ENCODE peak calls at places on chromosomes 12 and 14, in ten cellular contexts. One of them, this sample, is unnamed.
A peak's percentile ranks its signal among the peaks of the same experiment; 100 is the strongest.

GRCh38 chr14:100904307-100905019 is 941 bp upstream of the RTL1 start:
- DNase-seq in DMS53: no peak
- DNase-seq in stimulated activated CD4-positive, alpha-beta T cell treated with anti-CD3 and anti-CD28 coated beads, Interleukin-2, amount 100 ng/mL, for 4 hours: no peak
- DNase-seq in activated T-cell treated with anti-CD3 and anti-CD28 coated beads for 24 hours: no peak
- DNase-seq in esophagus muscularis mucosa: no peak
- DNase-seq in germinal center: no peak
- DNase-seq in T-helper 2 cell: no peak
- DNase-seq in stimulated activated CD8-positive, alpha-beta memory T cell treated with anti-CD3 and anti-CD28 coated beads, Interleukin-15, amount 100 ng/mL, for 24 hours: no peak
- DNase-seq in WTC11: peak; percentile 75
- DNase-seq in A549: peak; percentile 34
- DNase-seq in this sample: no peak

GRCh38 chr12:47801904-47802246 is 17.8 kb downstream of the HDAC7 start:
- DNase-seq in stimulated activated CD8-positive, alpha-beta memory T cell treated with anti-CD3 and anti-CD28 coated beads, Interleukin-15, amount 100 ng/mL, for 24 hours: no peak
- DNase-seq in esophagus muscularis mucosa: no peak
- DNase-seq in DMS53: no peak
- DNase-seq in germinal center: no peak
- DNase-seq in T-helper 2 cell: no peak
- DNase-seq in activated T-cell treated with anti-CD3 and anti-CD28 coated beads for 24 hours: no peak
- DNase-seq in A549: no peak
- DNase-seq in stimulated activated CD4-positive, alpha-beta T cell treated with anti-CD3 and anti-CD28 coated beads, Interleukin-2, amount 100 ng/mL, for 4 hours: no peak
- DNase-seq in WTC11: no peak
- DNase-seq in this sample: no peak

GRCh38 chr14:62691613-62692489 is 353.4 kb downstream of the KCNH5 start:
- DNase-seq in A549: peak; percentile 96
- DNase-seq in germinal center: no peak
- DNase-seq in stimulated activated CD8-positive, alpha-beta memory T cell treated with anti-CD3 and anti-CD28 coated beads, Interleukin-15, amount 100 ng/mL, for 24 hours: no peak
- DNase-seq in activated T-cell treated with anti-CD3 and anti-CD28 coated beads for 24 hours: no peak
- DNase-seq in T-helper 2 cell: no peak
- DNase-seq in WTC11: no peak
- DNase-seq in stimulated activated CD4-positive, alpha-beta T cell treated with anti-CD3 and anti-CD28 coated beads, Interleukin-2, amount 100 ng/mL, for 4 hours: no peak
- DNase-seq in DMS53: peak; percentile 94
- DNase-seq in esophagus muscularis mucosa: no peak
- DNase-seq in this sample: no peak

GRCh38 chr12:92743026-92743425 is 40.2 kb downstream of the PLEKHG7 start:
- DNase-seq in stimulated activated CD4-positive, alpha-beta T cell treated with anti-CD3 and anti-CD28 coated beads, Interleukin-2, amount 100 ng/mL, for 4 hours: no peak
- DNase-seq in T-helper 2 cell: no peak
- DNase-seq in esophagus muscularis mucosa: peak; percentile 45
- DNase-seq in stimulated activated CD8-positive, alpha-beta memory T cell treated with anti-CD3 and anti-CD28 coated beads, Interleukin-15, amount 100 ng/mL, for 24 hours: no peak
- DNase-seq in activated T-cell treated with anti-CD3 and anti-CD28 coated beads for 24 hours: no peak
- DNase-seq in A549: no peak
- DNase-seq in WTC11: no peak
- DNase-seq in DMS53: no peak
- DNase-seq in germinal center: no peak
- DNase-seq in this sample: no peak

GRCh38 chr12:115398311-115398781 is 714.4 kb upstream of the TBX3 start:
- DNase-seq in germinal center: no peak
- DNase-seq in activated T-cell treated with anti-CD3 and anti-CD28 coated beads for 24 hours: no peak
- DNase-seq in stimulated activated CD4-positive, alpha-beta T cell treated with anti-CD3 and anti-CD28 coated beads, Interleukin-2, amount 100 ng/mL, for 4 hours: no peak
- DNase-seq in T-helper 2 cell: no peak
- DNase-seq in A549: peak; percentile 85
- DNase-seq in stimulated activated CD8-positive, alpha-beta memory T cell treated with anti-CD3 and anti-CD28 coated beads, Interleukin-15, amount 100 ng/mL, for 24 hours: no peak
- DNase-seq in DMS53: peak; percentile 16
- DNase-seq in WTC11: no peak
- DNase-seq in esophagus muscularis mucosa: peak; percentile 53
- DNase-seq in this sample: no peak

GRCh38 chr14:77799863-77800730 is at the start of gene ADCK1:
- DNase-seq in A549: peak; percentile 88
- DNase-seq in germinal center: peak; percentile 85
- DNase-seq in activated T-cell treated with anti-CD3 and anti-CD28 coated beads for 24 hours: peak; percentile 82
- DNase-seq in WTC11: peak; percentile 85
- DNase-seq in stimulated activated CD4-positive, alpha-beta T cell treated with anti-CD3 and anti-CD28 coated beads, Interleukin-2, amount 100 ng/mL, for 4 hours: peak; percentile 81
- DNase-seq in T-helper 2 cell: peak; percentile 77
- DNase-seq in stimulated activated CD8-positive, alpha-beta memory T cell treated with anti-CD3 and anti-CD28 coated beads, Interleukin-15, amount 100 ng/mL, for 24 hours: peak; percentile 80
- DNase-seq in esophagus muscularis mucosa: peak; percentile 97
- DNase-seq in DMS53: peak; percentile 91
- DNase-seq in this sample: peak; percentile 60

GRCh38 chr14:68458840-68459469 is 333.9 kb downstream of the ZFP36L1 start:
- DNase-seq in esophagus muscularis mucosa: no peak
- DNase-seq in stimulated activated CD8-positive, alpha-beta memory T cell treated with anti-CD3 and anti-CD28 coated beads, Interleukin-15, amount 100 ng/mL, for 24 hours: no peak
- DNase-seq in activated T-cell treated with anti-CD3 and anti-CD28 coated beads for 24 hours: no peak
- DNase-seq in WTC11: peak; percentile 15
- DNase-seq in stimulated activated CD4-positive, alpha-beta T cell treated with anti-CD3 and anti-CD28 coated beads, Interleukin-2, amount 100 ng/mL, for 4 hours: no peak
- DNase-seq in DMS53: peak; percentile 88
- DNase-seq in germinal center: no peak
- DNase-seq in A549: peak; percentile 100
- DNase-seq in T-helper 2 cell: no peak
- DNase-seq in this sample: no peak

GRCh38 chr14:22614240-22614799 is 16.2 kb downstream of the ABHD4 start:
- DNase-seq in WTC11: no peak
- DNase-seq in stimulated activated CD4-positive, alpha-beta T cell treated with anti-CD3 and anti-CD28 coated beads, Interleukin-2, amount 100 ng/mL, for 4 hours: no peak
- DNase-seq in esophagus muscularis mucosa: no peak
- DNase-seq in stimulated activated CD8-positive, alpha-beta memory T cell treated with anti-CD3 and anti-CD28 coated beads, Interleukin-15, amount 100 ng/mL, for 24 hours: no peak
- DNase-seq in germinal center: no peak
- DNase-seq in T-helper 2 cell: no peak
- DNase-seq in A549: peak; percentile 94
- DNase-seq in activated T-cell treated with anti-CD3 and anti-CD28 coated beads for 24 hours: no peak
- DNase-seq in DMS53: no peak
- DNase-seq in this sample: peak; percentile 76

GRCh38 chr12:95634622-95635621 is 83.6 kb upstream of the USP44 start:
- DNase-seq in WTC11: no peak
- DNase-seq in T-helper 2 cell: no peak
- DNase-seq in activated T-cell treated with anti-CD3 and anti-CD28 coated beads for 24 hours: no peak
- DNase-seq in germinal center: no peak
- DNase-seq in esophagus muscularis mucosa: no peak
- DNase-seq in stimulated activated CD8-positive, alpha-beta memory T cell treated with anti-CD3 and anti-CD28 coated beads, Interleukin-15, amount 100 ng/mL, for 24 hours: no peak
- DNase-seq in stimulated activated CD4-positive, alpha-beta T cell treated with anti-CD3 and anti-CD28 coated beads, Interleukin-2, amount 100 ng/mL, for 4 hours: no peak
- DNase-seq in DMS53: peak; percentile 86
- DNase-seq in A549: peak; percentile 80
- DNase-seq in this sample: no peak

GRCh38 chr12:102478416-102479098 is 1.8 kb downstream of the IGF1 start:
- DNase-seq in esophagus muscularis mucosa: no peak
- DNase-seq in WTC11: peak; percentile 17
- DNase-seq in germinal center: no peak
- DNase-seq in A549: no peak
- DNase-seq in activated T-cell treated with anti-CD3 and anti-CD28 coated beads for 24 hours: peak; percentile 3
- DNase-seq in T-helper 2 cell: no peak
- DNase-seq in stimulated activated CD8-positive, alpha-beta memory T cell treated with anti-CD3 and anti-CD28 coated beads, Interleukin-15, amount 100 ng/mL, for 24 hours: no peak
- DNase-seq in stimulated activated CD4-positive, alpha-beta T cell treated with anti-CD3 and anti-CD28 coated beads, Interleukin-2, amount 100 ng/mL, for 4 hours: no peak
- DNase-seq in DMS53: peak; percentile 81
- DNase-seq in this sample: no peak

GRCh38 chr12:253116-253831 is 9.4 kb downstream of the SLC6A13 start:
- DNase-seq in A549: no peak
- DNase-seq in activated T-cell treated with anti-CD3 and anti-CD28 coated beads for 24 hours: no peak
- DNase-seq in germinal center: no peak
- DNase-seq in stimulated activated CD8-positive, alpha-beta memory T cell treated with anti-CD3 and anti-CD28 coated beads, Interleukin-15, amount 100 ng/mL, for 24 hours: no peak
- DNase-seq in T-helper 2 cell: no peak
- DNase-seq in DMS53: no peak
- DNase-seq in esophagus muscularis mucosa: peak; percentile 91
- DNase-seq in WTC11: no peak
- DNase-seq in stimulated activated CD4-positive, alpha-beta T cell treated with anti-CD3 and anti-CD28 coated beads, Interleukin-2, amount 100 ng/mL, for 4 hours: no peak
- DNase-seq in this sample: no peak

GRCh38 chr12:51924551-51925399 is 17.5 kb downstream of the ACVRL1 start:
- DNase-seq in DMS53: no peak
- DNase-seq in esophagus muscularis mucosa: no peak
- DNase-seq in WTC11: no peak
- DNase-seq in germinal center: peak; percentile 30
- DNase-seq in T-helper 2 cell: no peak
- DNase-seq in stimulated activated CD4-positive, alpha-beta T cell treated with anti-CD3 and anti-CD28 coated beads, Interleukin-2, amount 100 ng/mL, for 4 hours: no peak
- DNase-seq in A549: no peak
- DNase-seq in stimulated activated CD8-positive, alpha-beta memory T cell treated with anti-CD3 and anti-CD28 coated beads, Interleukin-15, amount 100 ng/mL, for 24 hours: no peak
- DNase-seq in activated T-cell treated with anti-CD3 and anti-CD28 coated beads for 24 hours: no peak
- DNase-seq in this sample: no peak

GRCh38 chr12:1197264-1198018 is 206.4 kb downstream of the ERC1 start:
- DNase-seq in stimulated activated CD8-positive, alpha-beta memory T cell treated with anti-CD3 and anti-CD28 coated beads, Interleukin-15, amount 100 ng/mL, for 24 hours: no peak
- DNase-seq in esophagus muscularis mucosa: no peak
- DNase-seq in DMS53: peak; percentile 47
- DNase-seq in WTC11: no peak
- DNase-seq in germinal center: no peak
- DNase-seq in stimulated activated CD4-positive, alpha-beta T cell treated with anti-CD3 and anti-CD28 coated beads, Interleukin-2, amount 100 ng/mL, for 4 hours: no peak
- DNase-seq in A549: peak; percentile 38
- DNase-seq in T-helper 2 cell: no peak
- DNase-seq in activated T-cell treated with anti-CD3 and anti-CD28 coated beads for 24 hours: no peak
- DNase-seq in this sample: no peak

GRCh38 chr14:61110683-61111082 is 129.6 kb downstream of the SLC38A6 start:
- DNase-seq in WTC11: no peak
- DNase-seq in DMS53: no peak
- DNase-seq in stimulated activated CD4-positive, alpha-beta T cell treated with anti-CD3 and anti-CD28 coated beads, Interleukin-2, amount 100 ng/mL, for 4 hours: no peak
- DNase-seq in activated T-cell treated with anti-CD3 and anti-CD28 coated beads for 24 hours: no peak
- DNase-seq in germinal center: no peak
- DNase-seq in T-helper 2 cell: no peak
- DNase-seq in A549: no peak
- DNase-seq in stimulated activated CD8-positive, alpha-beta memory T cell treated with anti-CD3 and anti-CD28 coated beads, Interleukin-15, amount 100 ng/mL, for 24 hours: no peak
- DNase-seq in esophagus muscularis mucosa: peak; percentile 39
- DNase-seq in this sample: no peak

GRCh38 chr12:27221625-27222387 is 22.3 kb upstream of the STK38L start:
- DNase-seq in DMS53: no peak
- DNase-seq in activated T-cell treated with anti-CD3 and anti-CD28 coated beads for 24 hours: no peak
- DNase-seq in A549: no peak
- DNase-seq in T-helper 2 cell: no peak
- DNase-seq in WTC11: no peak
- DNase-seq in germinal center: peak; percentile 29
- DNase-seq in stimulated activated CD4-positive, alpha-beta T cell treated with anti-CD3 and anti-CD28 coated beads, Interleukin-2, amount 100 ng/mL, for 4 hours: no peak
- DNase-seq in esophagus muscularis mucosa: no peak
- DNase-seq in stimulated activated CD8-positive, alpha-beta memory T cell treated with anti-CD3 and anti-CD28 coated beads, Interleukin-15, amount 100 ng/mL, for 24 hours: no peak
- DNase-seq in this sample: no peak

GRCh38 chr12:67069451-67070306 is 199.5 kb upstream of the CAND1 start:
- DNase-seq in stimulated activated CD4-positive, alpha-beta T cell treated with anti-CD3 and anti-CD28 coated beads, Interleukin-2, amount 100 ng/mL, for 4 hours: peak; percentile 31
- DNase-seq in DMS53: peak; percentile 80
- DNase-seq in germinal center: peak; percentile 22
- DNase-seq in activated T-cell treated with anti-CD3 and anti-CD28 coated beads for 24 hours: peak; percentile 25
- DNase-seq in T-helper 2 cell: no peak
- DNase-seq in esophagus muscularis mucosa: no peak
- DNase-seq in WTC11: peak; percentile 74
- DNase-seq in A549: peak; percentile 52
- DNase-seq in stimulated activated CD8-positive, alpha-beta memory T cell treated with anti-CD3 and anti-CD28 coated beads, Interleukin-15, amount 100 ng/mL, for 24 hours: peak; percentile 2
- DNase-seq in this sample: no peak

GRCh38 chr14:106808907-106809306 is 1282.5 kb downstream of the TMEM121 start:
- DNase-seq in germinal center: no peak
- DNase-seq in stimulated activated CD8-positive, alpha-beta memory T cell treated with anti-CD3 and anti-CD28 coated beads, Interleukin-15, amount 100 ng/mL, for 24 hours: no peak
- DNase-seq in WTC11: no peak
- DNase-seq in stimulated activated CD4-positive, alpha-beta T cell treated with anti-CD3 and anti-CD28 coated beads, Interleukin-2, amount 100 ng/mL, for 4 hours: no peak
- DNase-seq in activated T-cell treated with anti-CD3 and anti-CD28 coated beads for 24 hours: no peak
- DNase-seq in esophagus muscularis mucosa: no peak
- DNase-seq in DMS53: no peak
- DNase-seq in T-helper 2 cell: no peak
- DNase-seq in A549: no peak
- DNase-seq in this sample: no peak

GRCh38 chr12:101838628-101839323 is 8.0 kb upstream of the GNPTAB start:
- DNase-seq in DMS53: no peak
- DNase-seq in A549: no peak
- DNase-seq in WTC11: no peak
- DNase-seq in stimulated activated CD8-positive, alpha-beta memory T cell treated with anti-CD3 and anti-CD28 coated beads, Interleukin-15, amount 100 ng/mL, for 24 hours: no peak
- DNase-seq in esophagus muscularis mucosa: no peak
- DNase-seq in T-helper 2 cell: no peak
- DNase-seq in stimulated activated CD4-positive, alpha-beta T cell treated with anti-CD3 and anti-CD28 coated beads, Interleukin-2, amount 100 ng/mL, for 4 hours: no peak
- DNase-seq in germinal center: no peak
- DNase-seq in activated T-cell treated with anti-CD3 and anti-CD28 coated beads for 24 hours: no peak
- DNase-seq in this sample: no peak

GRCh38 chr14:52342849-52343606 is 28.9 kb downstream of the PTGER2 start:
- DNase-seq in stimulated activated CD4-positive, alpha-beta T cell treated with anti-CD3 and anti-CD28 coated beads, Interleukin-2, amount 100 ng/mL, for 4 hours: no peak
- DNase-seq in germinal center: no peak
- DNase-seq in WTC11: no peak
- DNase-seq in esophagus muscularis mucosa: no peak
- DNase-seq in T-helper 2 cell: no peak
- DNase-seq in stimulated activated CD8-positive, alpha-beta memory T cell treated with anti-CD3 and anti-CD28 coated beads, Interleukin-15, amount 100 ng/mL, for 24 hours: no peak
- DNase-seq in DMS53: peak; percentile 2
- DNase-seq in A549: peak; percentile 39
- DNase-seq in activated T-cell treated with anti-CD3 and anti-CD28 coated beads for 24 hours: no peak
- DNase-seq in this sample: no peak

GRCh38 chr12:111404362-111405148 is 1.2 kb upstream of the SH2B3 start:
- DNase-seq in stimulated activated CD8-positive, alpha-beta memory T cell treated with anti-CD3 and anti-CD28 coated beads, Interleukin-15, amount 100 ng/mL, for 24 hours: no peak
- DNase-seq in esophagus muscularis mucosa: no peak
- DNase-seq in DMS53: peak; percentile 36
- DNase-seq in germinal center: peak; percentile 46
- DNase-seq in A549: no peak
- DNase-seq in T-helper 2 cell: peak; percentile 70
- DNase-seq in activated T-cell treated with anti-CD3 and anti-CD28 coated beads for 24 hours: peak; percentile 62
- DNase-seq in stimulated activated CD4-positive, alpha-beta T cell treated with anti-CD3 and anti-CD28 coated beads, Interleukin-2, amount 100 ng/mL, for 4 hours: peak; percentile 90
- DNase-seq in WTC11: peak; percentile 72
- DNase-seq in this sample: no peak

GRCh38 chr14:80535171-80535570 is 323.9 kb upstream of the DIO2 start:
- DNase-seq in stimulated activated CD8-positive, alpha-beta memory T cell treated with anti-CD3 and anti-CD28 coated beads, Interleukin-15, amount 100 ng/mL, for 24 hours: no peak
- DNase-seq in T-helper 2 cell: no peak
- DNase-seq in A549: no peak
- DNase-seq in activated T-cell treated with anti-CD3 and anti-CD28 coated beads for 24 hours: no peak
- DNase-seq in WTC11: no peak
- DNase-seq in DMS53: no peak
- DNase-seq in germinal center: no peak
- DNase-seq in stimulated activated CD4-positive, alpha-beta T cell treated with anti-CD3 and anti-CD28 coated beads, Interleukin-2, amount 100 ng/mL, for 4 hours: no peak
- DNase-seq in esophagus muscularis mucosa: no peak
- DNase-seq in this sample: no peak

GRCh38 chr12:72028966-72029365 is 90.3 kb downstream of the TPH2 start:
- DNase-seq in germinal center: no peak
- DNase-seq in A549: no peak
- DNase-seq in DMS53: no peak
- DNase-seq in stimulated activated CD8-positive, alpha-beta memory T cell treated with anti-CD3 and anti-CD28 coated beads, Interleukin-15, amount 100 ng/mL, for 24 hours: no peak
- DNase-seq in T-helper 2 cell: no peak
- DNase-seq in WTC11: no peak
- DNase-seq in activated T-cell treated with anti-CD3 and anti-CD28 coated beads for 24 hours: no peak
- DNase-seq in stimulated activated CD4-positive, alpha-beta T cell treated with anti-CD3 and anti-CD28 coated beads, Interleukin-2, amount 100 ng/mL, for 4 hours: no peak
- DNase-seq in esophagus muscularis mucosa: no peak
- DNase-seq in this sample: no peak

This sample was measured in HCT116.